ENCODE peak calls at places on chromosomes 7 and 10, in seven cellular contexts. A is esophagus squamous epithelium, E is adrenal gland, G is fibroblast of lung, S is lower lobe of right lung, R is WERI-Rb-1, C is upper lobe of right lung. N is an unnamed sample. For H3K27me3, the result is how much of the 10 kb centered on the place peaks cover.

GRCh38 chr10:88974446-88975376 is 15.9 kb upstream of the FAS start:
- DNase-seq in S (no peak), R (no peak), E (no peak), C (no peak), A (no peak), G (peak), N (no peak)

GRCh38 chr7:88357295-88357694 is 50.6 kb upstream of the STEAP4 start:
- DNase-seq in R (no peak), S (peak), E (peak), A (no peak), G (peak), C (no peak), N (peak)

GRCh38 chr7:151736403-151736909 is 140.5 kb downstream of the PRKAG2 start:
- DNase-seq in E (peak), S (no peak), G (peak), R (peak), A (no peak), C (no peak), N (no peak)

GRCh38 chr7:77893813-77894212 is 95.2 kb downstream of the PHTF2 start:
- DNase-seq in G (no peak), C (no peak), R (no peak), A (no peak), S (no peak), E (no peak), N (no peak)

GRCh38 chr7:43077732-43078391 is 34.6 kb upstream of the HECW1 start:
- DNase-seq in A (no peak), R (no peak), S (no peak), C (no peak), E (no peak), G (peak), N (peak)

GRCh38 chr10:119688033-119688508 is 36.9 kb downstream of the BAG3 start:
- DNase-seq in S (no peak), C (no peak), R (no peak), G (no peak), E (no peak), A (no peak), N (peak)

GRCh38 chr7:47634273-47634672 is 52.4 kb upstream of the TNS3 start:
- DNase-seq in A (no peak), G (no peak), S (no peak), E (no peak), C (no peak), R (no peak), N (no peak)

GRCh38 chr10:112362833-112363232 is 11.1 kb upstream of the ACSL5 start:
- DNase-seq in R (no peak), S (no peak), A (no peak), G (peak), C (no peak), E (peak), N (no peak)

GRCh38 chr7:112371721-112372120 is 78.5 kb upstream of the IFRD1 start:
- DNase-seq in E (no peak), C (no peak), A (no peak), G (peak), S (no peak), R (no peak), N (no peak)

GRCh38 chr7:151313857-151314256 is 27.8 kb upstream of the NUB1 start:
- DNase-seq in C (no peak), S (no peak), G (peak), R (no peak), E (peak), A (no peak), N (no peak)

GRCh38 chr7:12803542-12803941 is 116.1 kb downstream of the ARL4A start:
- DNase-seq in S (no peak), A (no peak), R (no peak), G (no peak), E (no peak), C (no peak), N (no peak)

GRCh38 chr7:108263364-108263951 is 133.3 kb upstream of the LAMB4 start:
- DNase-seq in G (no peak), E (no peak), R (no peak), S (no peak), C (no peak), A (no peak), N (no peak)

GRCh38 chr10:109899578-109900355 is 23.5 kb downstream of the XPNPEP1 start:
- DNase-seq in A (no peak), E (no peak), G (peak), R (no peak), S (no peak), C (no peak), N (peak)

GRCh38 chr7:47819054-47819920 is 129.0 kb downstream of the PKD1L1 start:
- DNase-seq in C (peak), S (peak), A (no peak), G (peak), R (peak), E (peak), N (peak)

GRCh38 chr7:139918488-139918887 is 89.4 kb downstream of the TBXAS1 start:
- DNase-seq in R (no peak), E (no peak), A (no peak), G (peak), S (no peak), C (no peak), N (no peak)

GRCh38 chr10:124090630-124091209 is 2.7 kb downstream of the CHST15 start:
- DNase-seq in S (peak), A (no peak), E (no peak), G (no peak), R (no peak), C (peak), N (no peak)

GRCh38 chr10:18984531-18984930 is 64.1 kb upstream of the MALRD1 start:
- DNase-seq in E (no peak), A (no peak), S (no peak), C (no peak), G (peak), R (no peak), N (no peak)

GRCh38 chr7:3859436-3859835 is 558.4 kb downstream of the SDK1 start:
- DNase-seq in C (no peak), R (no peak), S (no peak), A (no peak), G (no peak), E (no peak), N (no peak)

GRCh38 chr7:83410989-83411591 is 237.8 kb downstream of the SEMA3E start:
- DNase-seq in E (peak), C (no peak), A (no peak), G (peak), S (no peak), R (peak), N (peak)

GRCh38 chr7:47635091-47636090 is 53.5 kb upstream of the TNS3 start:
- DNase-seq in A (no peak), R (no peak), C (peak), S (peak), E (no peak), G (peak), N (peak)

GRCh38 chr10:102813017-102813541 is 24.1 kb downstream of the CYP17A1 start:
- DNase-seq in S (no peak), A (no peak), G (no peak), C (no peak), E (no peak), R (no peak), N (no peak)

GRCh38 chr10:112026438-112026837 is 157.1 kb downstream of the GPAM start:
- DNase-seq in C (no peak), E (no peak), S (no peak), A (no peak), G (no peak), R (no peak), N (peak)

GRCh38 chr7:47500103-47500563 is 81.8 kb downstream of the TNS3 start:
- DNase-seq in E (no peak), R (no peak), A (no peak), G (no peak), C (no peak), S (no peak), N (no peak)

GRCh38 chr10:61592581-61592980 is 70.1 kb upstream of the CABCOCO1 start:
- DNase-seq in E (peak), G (peak), C (no peak), R (peak), S (no peak), A (no peak), N (peak)

GRCh38 chr10:131897297-131897899 is 3.4 kb upstream of the PPP2R2D start:
- DNase-seq in R (no peak), A (no peak), S (no peak), E (peak), C (no peak), G (no peak), N (peak)

GRCh38 chr7:77409739-77410545 is 6.2 kb downstream of the GSAP start:
- DNase-seq in R (no peak), A (no peak), E (no peak), G (peak), S (no peak), C (no peak), N (no peak)

GRCh38 chr7:50436133-50436802 is 13.9 kb downstream of the FIGNL1 start:
- DNase-seq in A (no peak), R (no peak), C (no peak), G (peak), S (no peak), E (peak), N (no peak)

GRCh38 chr7:136228185-136228584 is 251.0 kb upstream of the MTPN start:
- DNase-seq in E (no peak), A (no peak), R (no peak), G (peak), S (no peak), C (no peak), N (no peak)

GRCh38 chr7:116097365-116098009 is 66.9 kb upstream of the TFEC start:
- DNase-seq in S (no peak), R (no peak), E (no peak), G (peak), C (no peak), A (no peak), N (no peak)

GRCh38 chr7:125495997-125496396 is 566.4 kb upstream of the POT1 start:
- DNase-seq in A (no peak), E (no peak), G (no peak), S (no peak), R (no peak), C (no peak), N (no peak)

GRCh38 chr10:112361951-112362770 is 11.8 kb upstream of the ACSL5 start:
- DNase-seq in S (peak), A (no peak), E (peak), C (peak), G (peak), R (no peak), N (peak)

GRCh38 chr10:24851595-24851994 is 100.8 kb downstream of the PRTFDC1 start:
- DNase-seq in R (no peak), G (peak), E (no peak), A (no peak), S (peak), C (no peak), N (no peak)

GRCh38 chr10:129868470-129869035 is 95.5 kb downstream of the EBF3 start:
- DNase-seq in G (no peak), S (no peak), E (no peak), R (no peak), C (no peak), A (no peak), N (no peak)

GRCh38 chr7:27516415-27516814 is 146.3 kb downstream of the HIBADH start:
- DNase-seq in S (no peak), E (no peak), A (no peak), R (no peak), G (no peak), C (no peak), N (peak)

GRCh38 chr7:69062020-69062760 is 536.1 kb upstream of the AUTS2 start:
- DNase-seq in A (no peak), S (no peak), C (no peak), R (no peak), G (peak), E (no peak), N (no peak)

GRCh38 chr10:1136268-1136667 is 80.1 kb downstream of the WDR37 start:
- DNase-seq in E (no peak), S (no peak), R (no peak), G (no peak), C (no peak), A (no peak), N (no peak)

GRCh38 chr10:67695555-67695954 is 440 bp downstream of the CTNNA3 start:
- DNase-seq in E (no peak), S (no peak), A (no peak), C (no peak), R (no peak), G (no peak), N (no peak)

GRCh38 chr7:104981671-104982036 is 32.4 kb upstream of the KMT2E start:
- DNase-seq in C (no peak), G (no peak), E (no peak), S (no peak), R (no peak), A (no peak), N (no peak)

GRCh38 chr10:133164816-133165555 is 5.0 kb downstream of the KNDC1 start:
- DNase-seq in R (no peak), S (peak), A (no peak), G (no peak), E (no peak), C (no peak), N (no peak)
- H3K27me3 ChIP-seq in R (under half), S (under half), A (under half), G (under half), E (under half), C (under half), N (under half)

DNA sequence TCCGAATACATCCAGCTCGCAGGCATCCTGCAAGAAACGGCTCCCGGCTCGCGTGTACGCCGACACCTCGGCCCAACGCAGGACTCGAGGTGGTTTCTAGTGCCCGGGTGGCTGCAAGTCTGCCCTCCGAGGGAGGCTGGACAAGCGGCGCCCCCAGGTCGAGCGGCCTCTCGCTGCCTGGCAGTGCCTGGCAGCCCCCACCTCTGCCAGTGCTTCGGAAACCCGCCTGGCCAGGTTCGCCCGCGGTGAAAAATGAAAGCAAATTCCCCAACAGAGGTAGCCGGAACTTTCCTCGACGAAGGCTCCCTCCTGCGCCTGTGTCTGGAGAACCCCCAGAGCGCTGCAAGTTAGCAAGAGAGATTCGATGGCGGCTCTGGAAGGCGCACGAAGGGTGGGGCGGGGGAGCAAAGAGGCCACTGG is 5.7 kb upstream of the ZNF503 start:
- DNase-seq in G (no peak), R (no peak), A (no peak), E (no peak), C (peak), S (peak), N (peak)
- H3K27ac ChIP-seq in G (no peak), R (no peak), A (peak), E (peak), C (peak), S (peak), N (peak)

GRCh38 chr7:154638286-154638685 is 364.6 kb downstream of the PAXIP1 start:
- DNase-seq in R (no peak), A (no peak), E (no peak), G (no peak), S (no peak), C (no peak), N (no peak)

GRCh38 chr7:154640266-154640865 is 362.6 kb downstream of the PAXIP1 start:
- DNase-seq in G (no peak), A (no peak), C (no peak), R (peak), S (no peak), E (no peak), N (peak)

GRCh38 chr7:154644366-154644765 is 358.6 kb downstream of the PAXIP1 start:
- DNase-seq in C (no peak), A (no peak), E (no peak), R (no peak), G (no peak), S (no peak), N (no peak)

GRCh38 chr7:154646126-154647013 is 356.6 kb downstream of the PAXIP1 start:
- DNase-seq in C (no peak), R (no peak), E (no peak), S (no peak), A (no peak), G (no peak), N (no peak)

DNA sequence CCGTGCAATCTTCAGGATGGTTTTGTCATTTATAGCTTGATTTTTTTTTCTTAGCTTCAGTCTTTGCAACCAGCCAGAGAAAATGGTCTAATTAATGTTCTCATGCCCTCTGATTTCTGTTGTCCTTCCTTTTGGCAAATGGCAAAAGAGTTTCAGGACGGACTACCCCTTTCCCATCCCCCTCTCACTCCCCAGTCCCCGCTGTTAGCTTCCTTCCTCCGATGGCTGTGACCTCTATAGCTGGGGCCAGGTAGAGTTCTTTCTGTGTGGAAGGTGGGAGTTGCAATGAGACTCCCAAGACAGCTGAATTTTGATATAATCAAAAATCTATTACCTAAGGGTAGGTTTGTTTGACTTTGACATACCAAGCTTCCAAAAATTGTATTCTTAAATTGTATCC is 362.0 kb downstream of the PAXIP1 start:
- DNase-seq in R (no peak), E (no peak), G (no peak), A (no peak), S (no peak), C (no peak), N (no peak)
- TF ChIP-seq CTCF in R (no peak), E (no peak), G (no peak), A (no peak), S (no peak), C (no peak), N (no peak)

DNA sequence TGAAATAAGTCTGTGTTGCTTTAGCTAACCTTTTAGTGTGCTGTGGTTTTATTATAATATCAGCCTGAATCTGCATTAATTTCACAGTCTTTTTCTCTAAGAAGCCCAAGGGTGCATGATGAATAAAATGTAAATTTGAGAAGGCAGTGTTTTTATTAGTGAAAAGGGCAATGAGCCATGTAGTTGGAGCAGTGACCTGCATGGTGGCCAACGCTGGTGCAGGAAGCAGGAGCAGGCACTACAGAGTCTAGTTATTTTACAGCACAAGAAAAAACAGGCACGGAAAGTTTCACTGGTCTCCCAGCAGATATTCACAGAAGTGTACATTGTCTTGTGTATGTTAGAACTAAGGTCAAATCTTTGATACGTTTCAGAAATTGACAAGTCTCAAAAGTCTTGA is 247.8 kb downstream of the CELF2 start:
- DNase-seq in C (no peak), G (no peak), S (no peak), E (no peak), R (no peak), A (no peak), N (no peak)
- H3K27me3 ChIP-seq in C (under half), G (under half), S (under half), E (under half), R (under half), A (under half), N (under half)

DNA sequence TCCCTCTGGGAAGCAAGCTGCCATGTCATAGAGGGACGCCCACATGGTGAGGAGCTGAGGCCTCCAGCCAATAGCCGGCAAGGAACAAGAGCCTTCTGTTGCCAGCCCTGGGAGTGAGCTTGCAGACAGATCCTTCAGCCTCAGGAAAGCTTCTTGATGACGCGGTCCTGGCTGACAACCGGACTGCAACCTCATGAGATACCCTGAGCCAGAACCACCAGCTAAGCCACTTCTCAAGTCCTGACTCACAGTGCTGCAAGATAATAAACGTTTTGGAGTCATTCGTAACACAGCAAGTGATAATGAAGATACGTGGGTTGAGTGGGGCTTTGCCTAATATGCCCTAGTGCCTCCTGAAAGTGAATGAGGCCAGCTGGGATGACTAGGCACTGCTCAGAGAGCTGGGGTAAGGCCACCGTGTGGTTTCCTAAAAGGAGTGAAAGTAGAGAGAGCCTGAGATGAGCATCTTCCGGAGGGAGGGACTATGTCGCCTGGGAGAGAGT is 53.8 kb downstream of the PYROXD2 start:
- DNase-seq in C (peak), G (peak), S (peak), A (peak), R (peak), E (peak), N (peak)
- H3K27ac ChIP-seq in C (peak), G (peak), S (peak), A (peak), R (peak), E (peak), N (no peak)

DNA sequence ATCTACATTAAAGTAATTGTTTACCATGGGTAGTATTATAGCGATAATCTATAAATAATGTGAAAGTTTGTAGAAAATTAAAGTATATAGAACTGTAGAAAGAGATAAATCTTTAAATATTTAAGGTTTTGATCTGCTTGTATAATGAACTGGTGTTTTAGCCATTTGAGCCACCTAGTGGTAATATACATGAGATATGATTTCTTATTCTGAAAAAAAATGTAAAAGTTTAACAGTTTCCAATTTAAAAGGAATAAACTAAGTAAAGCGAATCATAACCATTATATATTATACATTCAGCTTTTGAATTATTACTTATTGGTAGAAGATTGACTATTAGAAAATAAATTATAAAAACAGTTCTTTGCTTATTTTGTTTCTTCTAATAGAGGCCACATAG is 91.2 kb downstream of the OTUD1 start:
- DNase-seq in R (no peak), A (no peak), C (no peak), G (peak), E (no peak), S (no peak), N (no peak)
- TF ChIP-seq CTCF in R (no peak), A (peak), C (peak), G (peak), E (peak), S (no peak), N (peak)

GRCh38 chr10:70907619-70908425 is 19.5 kb upstream of the PCBD1 start:
- DNase-seq in A (no peak), S (no peak), G (no peak), E (no peak), C (peak), R (no peak), N (no peak)
- H3K27me3 ChIP-seq in A (under half), S (under half), G (under half), E (under half), C (under half), R (under half), N (under half)

GRCh38 chr10:29394321-29394932 is 105.6 kb downstream of the LYZL1 start:
- DNase-seq in A (no peak), E (no peak), S (no peak), G (no peak), C (no peak), R (no peak), N (peak)

GRCh38 chr10:29392376-29393021 is 103.6 kb downstream of the LYZL1 start:
- DNase-seq in A (no peak), C (no peak), R (peak), E (peak), S (no peak), G (peak), N (peak)

GRCh38 chr10:29395409-29395808 is 106.5 kb downstream of the LYZL1 start:
- DNase-seq in C (no peak), S (no peak), G (no peak), A (no peak), R (no peak), E (no peak), N (no peak)

GRCh38 chr10:29403208-29403607 is 114.3 kb downstream of the LYZL1 start:
- DNase-seq in S (no peak), E (no peak), A (no peak), R (no peak), C (no peak), G (no peak), N (no peak)

GRCh38 chr10:29397221-29397620 is 108.4 kb downstream of the LYZL1 start:
- DNase-seq in C (no peak), R (peak), S (no peak), G (no peak), E (no peak), A (no peak), N (no peak)
- H3K27ac ChIP-seq in C (no peak), R (peak), S (no peak), G (no peak), E (no peak), A (no peak), N (no peak)

N was measured in endodermal cell.